ENCODE peak calls at places on chromosomes 5 and 9, in five cellular contexts. One of them, this sample, is unnamed.

GRCh38 chr9:91778031-91778430 is 172.0 kb downstream of the ROR2 start:
- DNase-seq in sigmoid colon: peak; percentile 54
- DNase-seq in HFF-Myc: no peak
- DNase-seq in GM12865: no peak
- DNase-seq in Calu3: no peak
- DNase-seq in this sample: no peak

GRCh38 chr5:133602829-133603380 is 9.4 kb downstream of the FSTL4 start:
- DNase-seq in sigmoid colon: no peak
- DNase-seq in HFF-Myc: no peak
- DNase-seq in GM12865: no peak
- DNase-seq in Calu3: no peak
- DNase-seq in this sample: no peak

GRCh38 chr5:7391215-7391614 is 4.7 kb upstream of the ADCY2 start:
- DNase-seq in sigmoid colon: no peak
- DNase-seq in HFF-Myc: no peak
- DNase-seq in GM12865: no peak
- DNase-seq in Calu3: peak; percentile 53
- DNase-seq in this sample: no peak

GRCh38 chr9:99474186-99474585 is 252.1 kb downstream of the SEC61B start:
- DNase-seq in sigmoid colon: no peak
- DNase-seq in HFF-Myc: no peak
- DNase-seq in GM12865: no peak
- DNase-seq in Calu3: no peak
- DNase-seq in this sample: no peak

GRCh38 chr9:107894572-107895261 is 405.1 kb upstream of the KLF4 start:
- DNase-seq in sigmoid colon: peak; percentile 72
- DNase-seq in HFF-Myc: peak; percentile 90
- DNase-seq in GM12865: no peak
- DNase-seq in Calu3: no peak
- DNase-seq in this sample: no peak

GRCh38 chr5:40191041-40191550 is 488.6 kb upstream of the PTGER4 start:
- DNase-seq in sigmoid colon: no peak
- DNase-seq in HFF-Myc: no peak
- DNase-seq in GM12865: no peak
- DNase-seq in Calu3: no peak
- DNase-seq in this sample: no peak

GRCh38 chr5:116135344-116135743 is 50.5 kb downstream of the COMMD10 start:
- DNase-seq in sigmoid colon: no peak
- DNase-seq in HFF-Myc: no peak
- DNase-seq in GM12865: peak; percentile 69
- DNase-seq in Calu3: no peak
- DNase-seq in this sample: no peak

GRCh38 chr5:160071521-160072299 is 47.5 kb downstream of the PWWP2A start:
- DNase-seq in sigmoid colon: no peak
- DNase-seq in HFF-Myc: no peak
- DNase-seq in GM12865: no peak
- DNase-seq in Calu3: no peak
- DNase-seq in this sample: no peak

GRCh38 chr9:133584559-133585476 is 24.4 kb downstream of the FAM163B start:
- DNase-seq in sigmoid colon: no peak
- DNase-seq in HFF-Myc: no peak
- DNase-seq in GM12865: no peak
- DNase-seq in Calu3: no peak
- DNase-seq in this sample: no peak

GRCh38 chr9:18906656-18907395 is 126.2 kb downstream of the SAXO1 start:
- DNase-seq in sigmoid colon: no peak
- DNase-seq in HFF-Myc: no peak
- DNase-seq in GM12865: peak; percentile 9
- DNase-seq in Calu3: no peak
- DNase-seq in this sample: no peak

GRCh38 chr5:78523314-78524193 is 125.0 kb downstream of the LHFPL2 start:
- DNase-seq in sigmoid colon: no peak
- DNase-seq in HFF-Myc: no peak
- DNase-seq in GM12865: no peak
- DNase-seq in Calu3: no peak
- DNase-seq in this sample: no peak

GRCh38 chr5:103827976-103828375 is 265.4 kb upstream of the NUDT12 start:
- DNase-seq in sigmoid colon: no peak
- DNase-seq in HFF-Myc: no peak
- DNase-seq in GM12865: peak; percentile 8
- DNase-seq in Calu3: no peak
- DNase-seq in this sample: no peak

GRCh38 chr5:103834216-103834615 is 271.6 kb upstream of the NUDT12 start:
- DNase-seq in sigmoid colon: no peak
- DNase-seq in HFF-Myc: no peak
- DNase-seq in GM12865: no peak
- DNase-seq in Calu3: no peak
- DNase-seq in this sample: no peak

DNA sequence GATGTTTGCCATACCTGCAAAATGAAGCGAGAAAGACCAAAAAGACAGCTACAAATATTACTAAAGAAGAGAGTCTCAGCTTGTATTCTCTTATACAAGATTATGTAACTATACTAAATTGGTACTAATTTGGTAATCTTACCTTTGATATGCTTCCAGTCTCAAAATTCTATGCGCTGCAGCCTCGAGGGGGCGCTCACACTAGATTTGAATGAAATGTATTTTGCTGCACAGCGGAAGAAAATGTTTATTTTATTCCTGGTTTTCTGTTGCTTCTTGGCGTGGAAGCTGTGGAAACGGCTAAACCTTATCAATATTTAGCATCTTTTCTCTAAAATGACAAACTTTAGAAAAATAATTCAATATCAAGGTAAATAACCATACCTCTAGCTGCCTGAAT is 267.0 kb upstream of the NUDT12 start:
- DNase-seq in sigmoid colon: no peak
- DNase-seq in HFF-Myc: no peak
- DNase-seq in GM12865: peak; percentile 8
- DNase-seq in Calu3: peak; percentile 24
- DNase-seq in this sample: no peak
- TF ChIP-seq CTCF in sigmoid colon: no peak
- TF ChIP-seq CTCF in HFF-Myc: peak; percentile 46
- TF ChIP-seq CTCF in GM12865: peak; percentile 47
- TF ChIP-seq CTCF in Calu3: peak; percentile 39
- TF ChIP-seq CTCF in this sample: no peak

GRCh38 chr9:131641618-131642495 is 96.5 kb downstream of the PRRT1B start:
- DNase-seq in sigmoid colon: peak; percentile 90
- DNase-seq in HFF-Myc: no peak
- DNase-seq in GM12865: no peak
- DNase-seq in Calu3: no peak
- DNase-seq in this sample: no peak
- TF ChIP-seq CTCF in sigmoid colon: no peak
- TF ChIP-seq CTCF in HFF-Myc: peak; percentile 6
- TF ChIP-seq CTCF in GM12865: no peak
- TF ChIP-seq CTCF in Calu3: no peak
- TF ChIP-seq CTCF in this sample: no peak

GRCh38 chr5:175867587-175868347 is 3.6 kb upstream of the CPLX2 start:
- DNase-seq in sigmoid colon: no peak
- DNase-seq in HFF-Myc: no peak
- DNase-seq in GM12865: peak; percentile 18
- DNase-seq in Calu3: peak; percentile 32
- DNase-seq in this sample: no peak
- TF ChIP-seq CTCF in sigmoid colon: no peak
- TF ChIP-seq CTCF in HFF-Myc: peak; percentile 29
- TF ChIP-seq CTCF in GM12865: peak; percentile 11
- TF ChIP-seq CTCF in Calu3: no peak
- TF ChIP-seq CTCF in this sample: no peak

DNA sequence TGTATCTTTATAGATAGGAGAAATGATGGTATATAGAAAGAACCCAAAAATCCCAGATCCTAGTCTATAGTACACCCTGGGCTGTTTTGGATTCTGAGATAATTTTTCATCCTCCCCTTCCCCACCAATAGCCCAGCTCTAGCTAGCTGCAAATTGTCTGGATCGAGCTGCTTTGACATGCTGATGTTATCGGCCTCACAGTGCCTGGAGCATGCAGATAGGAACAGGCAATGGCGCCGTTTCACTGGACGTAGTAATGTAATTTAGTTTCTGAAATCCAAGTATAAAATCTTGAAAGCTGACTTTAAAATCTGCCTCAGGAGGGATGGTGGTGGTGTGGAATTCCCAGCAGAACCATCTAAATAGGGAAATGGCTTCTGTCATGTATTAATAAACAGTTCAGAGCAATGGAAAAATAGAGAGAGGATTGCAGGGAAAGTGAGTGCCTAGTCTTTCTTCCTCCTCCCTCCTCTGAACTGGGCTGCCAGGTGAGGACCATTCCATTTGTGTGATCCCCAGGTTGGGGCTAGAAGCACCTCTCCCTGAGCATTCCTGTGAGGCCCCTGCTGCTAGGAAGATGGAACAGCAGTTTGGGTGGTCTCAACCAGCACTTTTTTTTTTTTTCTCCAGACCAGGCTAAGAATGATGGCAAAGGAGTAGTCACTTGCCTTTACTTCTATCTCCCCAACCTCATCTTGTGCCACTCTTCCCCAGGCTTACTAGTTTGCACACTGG is 31.9 kb downstream of the FAM219A start:
- DNase-seq in sigmoid colon: no peak
- DNase-seq in HFF-Myc: no peak
- DNase-seq in GM12865: no peak
- DNase-seq in Calu3: no peak
- DNase-seq in this sample: no peak
- TF ChIP-seq CTCF in sigmoid colon: no peak
- TF ChIP-seq CTCF in HFF-Myc: no peak
- TF ChIP-seq CTCF in GM12865: no peak
- TF ChIP-seq CTCF in Calu3: no peak
- TF ChIP-seq CTCF in this sample: no peak